ENCODE peak calls at places on chromosome 12, in six cellular contexts. E, C, R, U, G and Z are unnamed samples.

GRCh38 chr12:102879-103168 is 36.3 kb downstream of the IQSEC3 start:
- DNase-seq in U (no peak), R (no peak), C (no peak), E (no peak), G (no peak), Z (no peak)

GRCh38 chr12:82627799-82628198 is 58.9 kb upstream of the TMTC2 start:
- DNase-seq in E (peak), R (peak), G (no peak), C (peak), U (no peak), Z (peak)

GRCh38 chr12:71303199-71303598 is 136.4 kb upstream of the LGR5 start:
- DNase-seq in R (no peak), G (no peak), C (no peak), E (no peak), U (no peak), Z (no peak)

GRCh38 chr12:116339800-116340371 is 62.4 kb upstream of the MED13L start:
- DNase-seq in G (no peak), C (no peak), U (no peak), E (no peak), R (no peak), Z (no peak)

GRCh38 chr12:51246254-51246853 is 7.7 kb downstream of the DAZAP2 start:
- DNase-seq in R (no peak), U (no peak), C (no peak), E (peak), G (no peak), Z (no peak)

GRCh38 chr12:122969657-122970056 is 3.4 kb upstream of the ABCB9 start:
- DNase-seq in U (no peak), C (no peak), E (no peak), R (no peak), G (no peak), Z (no peak)

GRCh38 chr12:85569261-85569660 is 266.9 kb downstream of the RASSF9 start:
- DNase-seq in G (no peak), E (no peak), C (no peak), R (no peak), U (no peak), Z (no peak)

GRCh38 chr12:110590806-110591326 is 7.7 kb upstream of the PPTC7 start:
- DNase-seq in G (no peak), R (no peak), C (no peak), E (no peak), U (no peak), Z (no peak)

GRCh38 chr12:67742461-67742860 is 93.9 kb downstream of the DYRK2 start:
- DNase-seq in G (no peak), C (no peak), U (no peak), R (no peak), E (peak), Z (no peak)

GRCh38 chr12:124833693-124834122 is 30.0 kb downstream of the SCARB1 start:
- DNase-seq in U (no peak), G (no peak), C (peak), R (peak), E (peak), Z (no peak)

GRCh38 chr12:46677749-46678148 is 148.0 kb downstream of the SLC38A4 start:
- DNase-seq in R (no peak), G (no peak), C (peak), U (no peak), E (peak), Z (peak)

GRCh38 chr12:113252494-113252893 is 31.2 kb downstream of the TPCN1 start:
- DNase-seq in R (no peak), E (no peak), G (no peak), U (no peak), C (no peak), Z (no peak)

GRCh38 chr12:41743835-41744234 is 400.8 kb downstream of the GXYLT1 start:
- DNase-seq in R (no peak), U (no peak), G (no peak), C (no peak), E (no peak), Z (peak)

GRCh38 chr12:6763380-6763779 is 2.8 kb upstream of the PTMS start:
- DNase-seq in U (no peak), E (no peak), G (no peak), C (no peak), R (peak), Z (no peak)

GRCh38 chr12:84976133-84976532 is 59.9 kb downstream of the TSPAN19 start:
- DNase-seq in G (no peak), R (no peak), C (no peak), E (no peak), U (no peak), Z (no peak)